ENCODE peak calls at places on chromosomes 4 and X, in six cellular contexts. J is amniotic stem cell; L is activated naive CD4-positive, alpha-beta T cell treated with anti-CD3 and anti-CD28 coated beads, Interleukin-2, amount 10 ng/mL, durations not matched to agents 7 days and 5 days; E is Caki2; Z is fibroblast of villous mesenchyme; I is GM03348. X is an unnamed sample.

GRCh38 chrX:111168314-111168713 is 72.3 kb downstream of the PAK3 start:
- DNase-seq in J (peak; percentile 0), L (no peak), E (no peak), Z (peak; percentile 20), I (peak; percentile 5), X (no peak)

GRCh38 chr4:122873752-122874151 is 47.1 kb downstream of the FGF2 start:
- DNase-seq in J (no peak), L (no peak), E (peak; percentile 82), Z (peak; percentile 77), I (no peak), X (peak; percentile 99)

GRCh38 chr4:83771113-83771705 is 235.3 kb downstream of the GPAT3 start:
- DNase-seq in J (peak; percentile 40), L (no peak), E (peak; percentile 44), Z (peak; percentile 46), I (peak; percentile 84), X (peak; percentile 70)

GRCh38 chrX:1242901-1243402 is 25.7 kb upstream of the CSF2RA start:
- DNase-seq in J (no peak), L (peak; percentile 52), E (peak; percentile 69), Z (no peak), I (no peak), X (peak; percentile 6)

GRCh38 chrX:47749185-47749967 is 87.3 kb upstream of the ZNF81 start:
- DNase-seq in J (no peak), L (no peak), E (no peak), Z (peak; percentile 64), I (no peak), X (no peak)

GRCh38 chrX:45508459-45508858 is 307.8 kb upstream of the DIPK2B start:
- DNase-seq in J (no peak), L (no peak), E (no peak), Z (no peak), I (no peak), X (no peak)

GRCh38 chr4:80037864-80038263 is 35.2 kb downstream of the ANTXR2 start:
- DNase-seq in J (no peak), L (no peak), E (no peak), Z (no peak), I (no peak), X (no peak)

GRCh38 chrX:9062621-9063020 is 28.7 kb upstream of the FAM9B start:
- DNase-seq in J (no peak), L (no peak), E (no peak), Z (no peak), I (no peak), X (no peak)

GRCh38 chr4:159504634-159505033 is 401.8 kb downstream of the RAPGEF2 start:
- DNase-seq in J (no peak), L (no peak), E (no peak), Z (no peak), I (no peak), X (no peak)

GRCh38 chr4:69828828-69829227 is 31.1 kb downstream of the SULT1E1 start:
- DNase-seq in J (no peak), L (no peak), E (no peak), Z (no peak), I (no peak), X (no peak)

GRCh38 chrX:81957900-81958545 is 756.1 kb downstream of the SH3BGRL start:
- DNase-seq in J (no peak), L (no peak), E (peak; percentile 4), Z (no peak), I (peak; percentile 0), X (no peak)

GRCh38 chr4:3405176-3405575 is 36.6 kb upstream of the HGFAC start:
- DNase-seq in J (no peak), L (no peak), E (no peak), Z (no peak), I (no peak), X (no peak)

X was measured in kidney glomerular epithelial cell.